ENCODE peak calls at places on chromosomes 12 and 14, in four cellular contexts. Z is IMR-90; S is activated naive CD8-positive, alpha-beta T cell treated with anti-CD3 and anti-CD28 coated beads, Interleukin-2, amount 50 U/mL, for 24 hours; F is gastrocnemius medialis. Q is an unnamed sample.

GRCh38 chr14:58098507-58098906 is 53.5 kb downstream of the ARMH4 start:
- DNase-seq in F (no peak), Z (no peak), S (no peak), Q (no peak)

GRCh38 chr14:38839743-38840375 is 263.2 kb downstream of the SEC23A start:
- DNase-seq in S (no peak), Z (no peak), F (no peak), Q (no peak)

GRCh38 chr12:132593938-132594358 is 16.4 kb downstream of the LRCOL1 start:
- DNase-seq in F (peak; percentile 69), Z (peak; percentile 84), S (peak; percentile 21), Q (peak; percentile 99)

GRCh38 chr12:89951694-89952060 is 243.0 kb upstream of the ATP2B1 start:
- DNase-seq in S (no peak), Z (no peak), F (no peak), Q (no peak)

GRCh38 chr14:99590746-99591555 is 13.1 kb downstream of the CCDC85C start:
- DNase-seq in F (no peak), Z (peak; percentile 74), S (no peak), Q (no peak)

GRCh38 chr12:54012631-54013398 is 4.0 kb downstream of the HOXC8 start:
- DNase-seq in S (no peak), F (no peak), Z (no peak), Q (no peak)

GRCh38 chr14:104425763-104426691 is 153.5 kb upstream of the C14orf180 start:
- DNase-seq in S (no peak), F (no peak), Z (no peak), Q (no peak)

GRCh38 chr12:120687570-120688289 is 781 bp downstream of the MLEC start:
- DNase-seq in F (no peak), S (peak; percentile 53), Z (no peak), Q (no peak)

GRCh38 chr14:30673071-30673470 is 51.0 kb downstream of the SCFD1 start:
- DNase-seq in F (no peak), Z (no peak), S (no peak), Q (no peak)

GRCh38 chr12:94813314-94813713 is 163.0 kb upstream of the TMCC3 start:
- DNase-seq in F (no peak), S (no peak), Z (no peak), Q (no peak)

GRCh38 chr12:5581616-5582367 is 149.9 kb downstream of the NTF3 start:
- DNase-seq in S (no peak), F (no peak), Z (no peak), Q (no peak)

GRCh38 chr14:43887523-43887922 is 619.6 kb downstream of the FSCB start:
- DNase-seq in F (no peak), Z (no peak), S (no peak), Q (no peak)

GRCh38 chr14:54762296-54762695 is 140.3 kb downstream of the GCH1 start:
- DNase-seq in Z (peak; percentile 49), F (no peak), S (peak; percentile 31), Q (no peak)

GRCh38 chr12:14443531-14443930 is 78.0 kb downstream of the ATF7IP start:
- DNase-seq in Z (peak; percentile 14), S (no peak), F (no peak), Q (no peak)

GRCh38 chr12:53230971-53231858 is 794 bp downstream of the RARG start:
- DNase-seq in S (no peak), F (no peak), Z (no peak), Q (no peak)

GRCh38 chr12:3265406-3265805 is 188.2 kb downstream of the TSPAN9 start:
- DNase-seq in F (no peak), S (no peak), Z (no peak), Q (no peak)

GRCh38 chr14:104882325-104882973 is 17.4 kb downstream of the CEP170B start:
- DNase-seq in F (no peak), S (no peak), Z (no peak), Q (peak; percentile 44)